ENCODE peak calls at places on chromosomes 1 and 21, in four cellular contexts. K, E, J and O are unnamed samples.

GRCh38 chr1:167756760-167757405 is 35.1 kb downstream of the MPZL1 start:
- DNase-seq in K (no peak), E (no peak), J (no peak), O (no peak)

GRCh38 chr1:179889619-179890018 is 7.5 kb downstream of the TOR1AIP1 start:
- DNase-seq in K (no peak), E (no peak), J (no peak), O (no peak)

GRCh38 chr1:150987928-150988327 is 5.8 kb downstream of the ANXA9 start:
- DNase-seq in K (no peak), E (no peak), J (no peak), O (no peak)

GRCh38 chr1:74937176-74937575 is 197.0 kb upstream of the LHX8 start:
- DNase-seq in K (no peak), E (no peak), J (no peak), O (no peak)

GRCh38 chr1:41645062-41645461 is 160.6 kb upstream of the EDN2 start:
- DNase-seq in K (no peak), E (no peak), J (peak), O (no peak)

GRCh38 chr1:44110916-44111315 is 7.7 kb upstream of the KLF17 start:
- DNase-seq in K (no peak), E (no peak), J (no peak), O (no peak)

GRCh38 chr1:155003227-155003765 is 694 bp downstream of the ZBTB7B start:
- DNase-seq in K (peak), E (no peak), J (no peak), O (no peak)

GRCh38 chr1:210292276-210292851 is 36.3 kb upstream of the HHAT start:
- DNase-seq in K (peak), E (peak), J (peak), O (peak)

GRCh38 chr21:31162827-31163226 is 124.6 kb upstream of the KRTAP19-8 start:
- DNase-seq in K (no peak), E (peak), J (no peak), O (no peak)

GRCh38 chr1:8516793-8517556 is 199.1 kb downstream of the SLC45A1 start:
- DNase-seq in K (no peak), E (no peak), J (no peak), O (no peak)

GRCh38 chr1:202291961-202292712 is 49.6 kb downstream of the UBE2T start:
- DNase-seq in K (no peak), E (peak), J (no peak), O (no peak)

GRCh38 chr1:2025491-2025981 is 6.4 kb downstream of the GABRD start:
- DNase-seq in K (no peak), E (no peak), J (no peak), O (no peak)

GRCh38 chr21:25456672-25457071 is 150.6 kb downstream of the MRPL39 start:
- DNase-seq in K (no peak), E (no peak), J (no peak), O (no peak)

GRCh38 chr1:116498789-116499628 is 71.8 kb downstream of the CD58 start:
- DNase-seq in K (peak), E (peak), J (no peak), O (no peak)

GRCh38 chr1:211035821-211036380 is 98.0 kb downstream of the KCNH1 start:
- DNase-seq in K (no peak), E (no peak), J (no peak), O (no peak)

GRCh38 chr1:51342591-51343206 is 12.3 kb upstream of the TTC39A start:
- DNase-seq in K (no peak), E (no peak), J (no peak), O (no peak)

GRCh38 chr1:62271932-62272728 is 47.1 kb downstream of the KANK4 start:
- DNase-seq in K (peak), E (no peak), J (no peak), O (no peak)

GRCh38 chr1:53335661-53336060 is 7.8 kb upstream of the LRP8 start:
- DNase-seq in K (no peak), E (no peak), J (no peak), O (no peak)

GRCh38 chr21:33266050-33266783 is at the start of gene IL10RB:
- DNase-seq in K (peak), E (peak), J (no peak), O (peak)
- TF ChIP-seq CTCF in K (no peak), E (no peak), J (no peak), O (no peak)

GRCh38 chr1:153771841-153772593 is 3.2 kb upstream of the SLC27A3 start:
- DNase-seq in K (peak), E (no peak), J (no peak), O (no peak)
- TF ChIP-seq CTCF in K (peak), E (peak), J (peak), O (no peak)

DNA sequence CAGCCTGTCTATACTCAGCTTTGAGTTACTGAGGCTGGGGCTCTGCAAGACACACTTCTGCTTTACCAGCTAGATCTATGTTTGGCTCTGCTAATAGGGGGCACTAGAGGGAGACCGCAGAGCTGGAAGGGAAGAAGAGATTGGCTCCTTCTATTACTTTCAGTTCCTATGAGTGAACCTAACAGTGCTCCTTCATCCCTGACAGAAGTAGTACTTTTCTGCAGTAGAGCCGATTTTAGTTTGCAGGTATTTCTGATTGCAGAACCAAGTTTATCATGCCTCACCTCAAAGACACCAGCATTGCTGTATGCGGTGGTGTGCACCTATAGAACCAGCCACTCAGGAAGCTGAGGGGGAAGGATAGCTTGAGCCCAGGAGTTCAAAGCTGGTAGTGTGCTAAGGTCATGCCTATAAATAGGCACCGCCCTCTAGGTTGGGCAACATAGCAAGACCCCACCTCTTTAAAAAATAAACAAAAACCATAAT is 5.7 kb upstream of the ZDHHC18 start:
- DNase-seq in K (no peak), E (no peak), J (no peak), O (no peak)
- TF ChIP-seq CTCF in K (no peak), E (no peak), J (no peak), O (peak)

DNA sequence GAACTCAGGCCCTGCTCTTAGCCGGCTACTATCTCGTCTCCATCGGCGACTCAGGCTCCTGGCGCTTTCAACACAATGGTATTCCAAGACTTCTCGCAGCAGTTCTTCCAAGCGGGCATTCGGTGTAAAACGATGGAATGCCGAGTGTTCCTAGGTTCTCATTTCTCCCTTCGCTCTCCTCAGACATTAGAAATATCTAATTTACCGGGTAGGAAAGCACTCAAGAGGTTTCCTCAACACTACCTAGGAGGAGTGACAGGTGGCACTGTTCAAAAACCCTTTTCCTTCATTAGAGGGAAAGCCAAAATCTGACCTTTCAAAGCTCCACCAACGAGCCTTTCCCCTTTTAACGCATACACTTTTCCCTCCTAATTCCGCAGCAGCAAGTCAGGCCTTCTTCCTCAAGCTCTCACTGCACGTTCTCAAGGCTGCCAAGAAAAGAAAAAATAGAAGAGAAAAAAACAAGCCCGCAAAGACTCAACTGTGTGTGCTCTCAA is 601 bp downstream of the UBE2G2 start:
- DNase-seq in K (no peak), E (peak), J (no peak), O (no peak)
- TF ChIP-seq CTCF in K (peak), E (peak), J (no peak), O (peak)

DNA sequence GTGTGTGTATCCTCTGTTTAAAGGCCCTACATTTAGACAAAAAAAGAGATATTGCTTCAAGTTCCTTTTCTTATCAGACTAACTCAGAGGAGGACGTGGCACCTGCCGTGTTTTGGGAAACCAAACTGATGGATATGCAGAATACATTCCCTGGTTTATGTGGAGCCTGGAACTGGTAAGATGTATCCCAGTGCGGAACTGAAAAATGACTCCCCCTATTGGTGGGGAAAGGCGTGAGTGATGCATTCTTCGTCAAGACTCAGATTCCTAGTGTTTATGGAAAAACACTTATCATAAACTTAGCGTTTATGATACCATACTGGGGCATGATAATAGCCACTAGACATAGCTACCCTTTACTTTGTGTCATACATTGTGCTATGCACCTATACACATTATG is 154.2 kb downstream of the ZNF326 start:
- DNase-seq in K (no peak), E (no peak), J (no peak), O (no peak)
- TF ChIP-seq CTCF in K (no peak), E (no peak), J (no peak), O (no peak)